ENCODE peak calls at places on chromosomes 5 and 9, in eight cellular contexts. E, M, G, W, X, A, T and K are unnamed samples.
A peak's percentile ranks its signal among the peaks of the same experiment; 100 is the strongest.

GRCh38 chr9:73270967-73271722 is 119.5 kb downstream of the ANXA1 start:
- DNase-seq in E (no peak), M (no peak), G (peak; percentile 30), W (no peak), X (peak; percentile 11), A (no peak), T (peak; percentile 88), K (no peak)

GRCh38 chr5:82183828-82184227 is 94.3 kb downstream of the RPS23 start:
- DNase-seq in E (no peak), M (no peak), G (no peak), W (no peak), X (no peak), A (no peak), T (peak; percentile 94), K (peak; percentile 61)

GRCh38 chr9:133050781-133051180 is 11.0 kb upstream of the CEL start:
- DNase-seq in E (peak; percentile 87), M (no peak), G (no peak), W (no peak), X (no peak), A (no peak), T (no peak), K (no peak)

GRCh38 chr9:76846307-76846706 is 59.6 kb downstream of the PRUNE2 start:
- DNase-seq in E (no peak), M (no peak), G (no peak), W (no peak), X (no peak), A (no peak), T (no peak), K (no peak)

GRCh38 chr5:24633705-24634325 is 11.0 kb downstream of the CDH10 start:
- DNase-seq in E (no peak), M (no peak), G (peak; percentile 11), W (peak; percentile 59), X (no peak), A (peak; percentile 63), T (peak; percentile 8), K (no peak)

GRCh38 chr5:153885166-153885565 is 153.5 kb downstream of the FAM114A2 start:
- DNase-seq in E (no peak), M (no peak), G (no peak), W (peak; percentile 59), X (no peak), A (no peak), T (no peak), K (no peak)

GRCh38 chr9:22214021-22214420 is 204.9 kb upstream of the CDKN2B start:
- DNase-seq in E (no peak), M (no peak), G (no peak), W (no peak), X (no peak), A (no peak), T (no peak), K (no peak)

GRCh38 chr5:13143630-13144029 is 800.9 kb downstream of the DNAH5 start:
- DNase-seq in E (no peak), M (no peak), G (no peak), W (no peak), X (no peak), A (no peak), T (peak; percentile 96), K (no peak)

GRCh38 chr9:108724669-108725068 is 131.1 kb downstream of the ACTL7B start:
- DNase-seq in E (no peak), M (no peak), G (no peak), W (no peak), X (no peak), A (no peak), T (no peak), K (no peak)

GRCh38 chr5:151359391-151359790 is 12.0 kb upstream of the SLC36A2 start:
- DNase-seq in E (no peak), M (no peak), G (no peak), W (no peak), X (no peak), A (no peak), T (no peak), K (no peak)

GRCh38 chr5:96919754-96920197 is 16.1 kb upstream of the LNPEP start:
- DNase-seq in E (no peak), M (no peak), G (no peak), W (no peak), X (no peak), A (no peak), T (no peak), K (no peak)

GRCh38 chr5:111016801-111017200 is 54.7 kb upstream of the TSLP start:
- DNase-seq in E (no peak), M (no peak), G (no peak), W (no peak), X (no peak), A (no peak), T (peak; percentile 56), K (no peak)

GRCh38 chr9:116238225-116238624 is 84.6 kb downstream of the PAPPA start:
- DNase-seq in E (no peak), M (no peak), G (peak; percentile 62), W (no peak), X (peak; percentile 28), A (no peak), T (peak; percentile 68), K (no peak)

GRCh38 chr5:43312699-43313034 is 545 bp downstream of the HMGCS1 start:
- DNase-seq in E (no peak), M (no peak), G (peak; percentile 17), W (no peak), X (no peak), A (no peak), T (no peak), K (no peak)

GRCh38 chr9:132221941-132222340 is 60.1 kb downstream of the NTNG2 start:
- DNase-seq in E (no peak), M (no peak), G (no peak), W (no peak), X (no peak), A (no peak), T (no peak), K (no peak)

GRCh38 chr9:136353088-136353487 is 10.5 kb downstream of the DNLZ start:
- DNase-seq in E (no peak), M (no peak), G (no peak), W (no peak), X (no peak), A (no peak), T (no peak), K (no peak)
- H3K4me3 ChIP-seq in E (no peak overlapping the region), M (no peak overlapping the region), G (no peak overlapping the region), W (no peak overlapping the region), X (no peak overlapping the region), A (no peak overlapping the region), T (no peak overlapping the region), K (peak overlapping the region; percentile 34)

GRCh38 chr9:97853844-97854695 is 1.0 kb downstream of the FOXE1 start:
- DNase-seq in E (no peak), M (no peak), G (peak; percentile 41), W (peak; percentile 66), X (peak; percentile 83), A (peak; percentile 52), T (peak; percentile 57), K (no peak)
- H3K9me3 ChIP-seq in E (peaks cover 18% of the 10 kb centered on the region), M (no peaks in the 10 kb centered on the region), G (no peaks in the 10 kb centered on the region), W (no peaks in the 10 kb centered on the region), X (peaks cover 6% of the 10 kb centered on the region), A (no peaks in the 10 kb centered on the region), T (no peaks in the 10 kb centered on the region), K (no peaks in the 10 kb centered on the region)

DNA sequence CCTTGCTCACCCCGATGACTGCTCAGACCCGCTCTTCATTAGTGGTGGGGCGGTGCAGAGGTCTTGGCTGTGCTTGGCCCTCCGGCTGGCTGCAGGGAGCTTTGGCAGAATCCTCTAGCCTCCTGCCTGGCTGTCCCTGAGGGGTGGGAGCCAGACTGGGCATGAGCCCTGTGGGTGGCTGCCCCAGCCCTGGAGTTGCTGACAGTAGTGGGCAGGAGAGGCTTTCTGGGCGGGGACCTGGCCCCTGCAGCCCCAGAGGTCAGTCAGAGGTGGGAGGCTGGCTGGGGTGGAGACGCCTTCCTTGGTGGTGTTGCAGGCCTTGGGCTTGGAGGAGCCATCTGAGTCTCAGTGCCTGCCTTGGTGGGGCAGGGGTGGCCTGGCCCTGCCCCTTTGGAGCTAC is 146.0 kb downstream of the RXRA start:
- DNase-seq in E (no peak), M (no peak), G (no peak), W (no peak), X (no peak), A (no peak), T (no peak), K (no peak)
- H3K4me1 ChIP-seq in E (peaks cover 24% of the 10 kb centered on the region), M (peaks cover 48% of the 10 kb centered on the region), G (no peaks in the 10 kb centered on the region), W (no peaks in the 10 kb centered on the region), X (peaks cover 19% of the 10 kb centered on the region), A (no peaks in the 10 kb centered on the region), T (no peaks in the 10 kb centered on the region), K (no peaks in the 10 kb centered on the region)

GRCh38 chr5:132830436-132831094 is at the start of gene SHROOM1:
- DNase-seq in E (peak; percentile 80), M (no peak), G (peak; percentile 49), W (peak; percentile 76), X (peak; percentile 78), A (peak; percentile 82), T (peak; percentile 48), K (no peak)

GRCh38 chr5:132831095-132831860 is 831 bp upstream of the SHROOM1 start:
- DNase-seq in E (no peak), M (no peak), G (no peak), W (no peak), X (no peak), A (no peak), T (no peak), K (no peak)

GRCh38 chr5:132827943-132828673 is 2.3 kb downstream of the SHROOM1 start:
- DNase-seq in E (no peak), M (no peak), G (no peak), W (no peak), X (no peak), A (no peak), T (no peak), K (peak; percentile 50)

GRCh38 chr5:132829742-132830435 is 558 bp downstream of the SHROOM1 start:
- DNase-seq in E (peak; percentile 87), M (peak; percentile 39), G (peak; percentile 95), W (peak; percentile 88), X (peak; percentile 93), A (peak; percentile 81), T (peak; percentile 67), K (no peak)

DNA sequence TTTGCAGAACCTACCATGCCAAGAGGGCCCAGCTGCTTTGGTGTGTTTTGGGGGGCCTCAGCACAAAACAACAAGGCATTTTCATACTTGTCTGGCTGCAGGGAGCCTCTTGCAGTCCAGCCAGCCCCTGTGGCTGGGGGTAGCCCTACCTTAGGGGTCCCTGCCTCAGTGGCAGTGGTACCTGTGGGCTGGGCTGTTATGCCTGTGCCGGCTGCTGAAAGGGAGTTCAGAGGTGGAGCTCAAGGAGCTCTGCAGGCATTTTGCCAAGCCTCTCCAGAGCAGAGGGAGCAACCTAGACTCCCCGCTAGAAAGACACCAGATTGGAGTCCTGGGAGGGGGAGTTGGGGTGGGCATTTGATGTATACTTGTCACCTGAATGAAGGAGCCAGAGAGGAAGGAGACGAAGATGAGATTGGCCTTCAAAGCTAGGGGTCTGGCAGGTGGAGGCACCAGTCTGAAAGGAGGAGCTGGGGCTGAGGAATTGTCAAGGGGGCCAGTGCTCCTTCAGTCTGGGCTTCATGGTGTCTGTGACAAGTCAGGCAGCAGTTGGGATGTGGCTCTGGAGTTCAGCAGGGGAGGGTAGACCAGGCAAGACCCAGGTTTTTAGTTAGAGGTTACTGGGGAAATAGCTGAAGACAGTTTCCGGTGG is 1.5 kb downstream of the SHROOM1 start:
- DNase-seq in E (peak; percentile 51), M (no peak), G (no peak), W (no peak), X (no peak), A (no peak), T (no peak), K (no peak)
- H3K4me3 ChIP-seq in E (peak overlapping the region; percentile 80), M (no peak overlapping the region), G (peak overlapping the region; percentile 59), W (no peak overlapping the region), X (peak overlapping the region; percentile 91), A (no peak overlapping the region), T (peak overlapping the region; percentile 44), K (no peak overlapping the region)